ENCODE peak calls at places on chromosomes 5 and 9, in six cellular contexts. V is progenitor cell of endocrine pancreas, F is IMR-90, E is AG08395, A is nephron progenitor cell, Y is heart right ventricle. L is an unnamed sample.
A peak's percentile ranks its signal among the peaks of the same experiment; 100 is the strongest.

GRCh38 chr9:111866976-111867375 is 29.6 kb upstream of the UGCG start:
- DNase-seq in V (no peak), E (peak; percentile 33), Y (no peak), A (no peak), F (peak; percentile 86), L (no peak)

GRCh38 chr5:177089146-177089545 is 2.4 kb downstream of the FGFR4 start:
- DNase-seq in A (no peak), E (no peak), F (no peak), Y (no peak), V (no peak), L (no peak)

GRCh38 chr5:75566710-75567309 is 44.4 kb upstream of the ANKDD1B start:
- DNase-seq in E (peak; percentile 92), A (no peak), Y (peak; percentile 21), V (no peak), F (peak; percentile 96), L (no peak)

GRCh38 chr5:171750316-171750788 is 35.3 kb upstream of the SMIM23 start:
- DNase-seq in Y (peak; percentile 44), A (no peak), V (no peak), F (peak; percentile 7), E (peak; percentile 67), L (no peak)

GRCh38 chr9:32251539-32251938 is 132.9 kb upstream of the ACO1 start:
- DNase-seq in A (peak; percentile 61), Y (peak; percentile 34), E (no peak), V (peak; percentile 15), F (peak; percentile 20), L (no peak)

GRCh38 chr5:119049824-119050449 is 20.9 kb upstream of the DMXL1 start:
- DNase-seq in Y (no peak), F (peak; percentile 80), V (no peak), E (peak; percentile 81), A (no peak), L (no peak)

GRCh38 chr5:41527201-41527779 is 16.9 kb upstream of the PLCXD3 start:
- DNase-seq in E (peak; percentile 2), A (no peak), V (no peak), Y (peak; percentile 71), F (peak; percentile 98), L (no peak)

GRCh38 chr9:133987946-133988665 is 4.0 kb downstream of the VAV2 start:
- DNase-seq in E (no peak), A (no peak), F (no peak), V (no peak), Y (no peak), L (no peak)

GRCh38 chr5:143194206-143194605 is 209.3 kb downstream of the NR3C1 start:
- DNase-seq in V (no peak), E (no peak), Y (no peak), F (peak; percentile 53), A (no peak), L (no peak)

GRCh38 chr9:68500457-68501158 is 40.1 kb downstream of the TMEM252 start:
- DNase-seq in F (peak; percentile 70), E (no peak), A (no peak), Y (no peak), V (no peak), L (no peak)

L was measured in stimulated activated naive CD4-positive, alpha-beta T cell.